ENCODE peak calls at places on chromosomes 16 and 17, in seven cellular contexts. G is EL, F is T-helper 1 cell, L is fibroblast of mammary gland, H is stomach, Y is HuH-7.5, X is sigmoid colon. S is an unnamed sample.

GRCh38 chr17:9364837-9365430 is 210.7 kb downstream of the STX8 start:
- DNase-seq in G (peak), F (no peak), L (no peak), H (no peak), Y (no peak), X (no peak), S (no peak)

GRCh38 chr17:51128089-51128488 is 7.4 kb upstream of the SPAG9 start:
- DNase-seq in G (no peak), F (no peak), L (no peak), H (no peak), Y (no peak), X (no peak), S (no peak)

GRCh38 chr16:21250072-21250923 is 16.8 kb downstream of the ANKS4B start:
- DNase-seq in G (no peak), F (no peak), L (no peak), H (no peak), Y (no peak), X (no peak), S (no peak)

GRCh38 chr16:50323335-50324011 is 45.3 kb downstream of the BRD7 start:
- DNase-seq in G (peak), F (no peak), L (peak), H (no peak), Y (no peak), X (peak), S (peak)

GRCh38 chr17:63274156-63274555 is 171.9 kb downstream of the CYB561 start:
- DNase-seq in G (peak), F (no peak), L (peak), H (no peak), Y (no peak), X (no peak), S (no peak)

GRCh38 chr17:17041018-17041521 is 1.2 kb upstream of the MPRIP start:
- DNase-seq in G (peak), F (no peak), L (peak), H (no peak), Y (peak), X (no peak), S (peak)

GRCh38 chr17:51926448-51926847 is 232.1 kb downstream of the CA10 start:
- DNase-seq in G (no peak), F (no peak), L (no peak), H (no peak), Y (no peak), X (no peak), S (no peak)

GRCh38 chr17:81285179-81285878 is 9.8 kb downstream of the SLC38A10 start:
- DNase-seq in G (peak), F (no peak), L (peak), H (peak), Y (no peak), X (peak), S (peak)

GRCh38 chr17:72618018-72618509 is 474.4 kb downstream of the SLC39A11 start:
- DNase-seq in G (no peak), F (peak), L (no peak), H (peak), Y (peak), X (no peak), S (peak)

GRCh38 chr16:85571813-85572619 is 41.1 kb upstream of the GSE1 start:
- DNase-seq in G (no peak), F (no peak), L (no peak), H (no peak), Y (no peak), X (no peak), S (no peak)

GRCh38 chr17:11996722-11997146 is 541 bp downstream of the ZNF18 start:
- DNase-seq in G (no peak), F (peak), L (peak), H (peak), Y (peak), X (no peak), S (peak)

GRCh38 chr17:31560836-31561235 is 169.4 kb downstream of the RAB11FIP4 start:
- DNase-seq in G (peak), F (no peak), L (peak), H (no peak), Y (peak), X (no peak), S (no peak)

GRCh38 chr16:47984669-47985068 is 171.1 kb downstream of the ABCC12 start:
- DNase-seq in G (no peak), F (no peak), L (no peak), H (no peak), Y (no peak), X (no peak), S (no peak)

GRCh38 chr17:50414808-50415207 is 11.2 kb upstream of the ACSF2 start:
- DNase-seq in G (peak), F (no peak), L (no peak), H (no peak), Y (no peak), X (no peak), S (no peak)

GRCh38 chr17:1829189-1829578 is 518 bp downstream of the SMYD4 start:
- DNase-seq in G (peak), F (no peak), L (peak), H (no peak), Y (peak), X (peak), S (peak)

GRCh38 chr16:12203780-12204351 is 227.3 kb downstream of the SNX29 start:
- DNase-seq in G (no peak), F (no peak), L (no peak), H (no peak), Y (no peak), X (no peak), S (no peak)

GRCh38 chr16:87121816-87122215 is 195.4 kb downstream of the C16orf95 start:
- DNase-seq in G (no peak), F (no peak), L (no peak), H (no peak), Y (no peak), X (peak), S (no peak)

GRCh38 chr17:76716834-76717205 is 6.1 kb upstream of the MXRA7 start:
- DNase-seq in G (peak), F (no peak), L (peak), H (no peak), Y (no peak), X (no peak), S (no peak)

GRCh38 chr16:4048481-4048880 is 67.8 kb downstream of the ADCY9 start:
- DNase-seq in G (no peak), F (no peak), L (no peak), H (no peak), Y (no peak), X (peak), S (no peak)

S was measured in small intestine.